ENCODE peak calls at places on chromosomes 11 and 22, in seven cellular contexts. C is A549, D is endothelial cell of umbilical vein, R is erythroblast, Q is heart left ventricle, N is lower leg skin, S is gastrocnemius medialis. G is an unnamed sample.

GRCh38 chr22:30649430-30650007 is 13.9 kb downstream of the SLC35E4 start:
- DNase-seq in S (peak), C (no peak), Q (peak), R (peak), N (peak), D (peak), G (no peak)

GRCh38 chr11:103317118-103317517 is 207.9 kb downstream of the DYNC2H1 start:
- DNase-seq in R (no peak), S (no peak), C (no peak), Q (no peak), D (peak), N (no peak), G (no peak)

GRCh38 chr22:36753916-36754315 is 22.0 kb downstream of the IFT27 start:
- DNase-seq in C (no peak), S (no peak), N (no peak), D (no peak), R (no peak), Q (no peak), G (no peak)

GRCh38 chr11:81098471-81098870 is 1635.2 kb downstream of the FAM181B start:
- DNase-seq in Q (no peak), D (no peak), S (no peak), C (no peak), N (no peak), R (no peak), G (no peak)

GRCh38 chr11:29782447-29782846 is 234.4 kb downstream of the KCNA4 start:
- DNase-seq in S (no peak), D (no peak), C (no peak), R (no peak), N (no peak), Q (no peak), G (no peak)

GRCh38 chr11:8067929-8068575 is 13.0 kb upstream of the TUB start:
- DNase-seq in Q (no peak), N (no peak), C (no peak), D (no peak), R (no peak), S (no peak), G (no peak)

GRCh38 chr22:42985541-42985925 is 29.4 kb downstream of the PACSIN2 start:
- DNase-seq in N (no peak), Q (no peak), C (no peak), R (no peak), D (no peak), S (no peak), G (no peak)

GRCh38 chr11:84089072-84090057 is 803.2 kb upstream of the CCDC90B start:
- DNase-seq in D (no peak), R (no peak), S (no peak), Q (no peak), C (no peak), N (no peak), G (no peak)

GRCh38 chr22:17774928-17775675 is 833 bp upstream of the BID start:
- DNase-seq in S (no peak), N (no peak), Q (no peak), C (no peak), R (no peak), D (no peak), G (no peak)

GRCh38 chr11:75627879-75628668 is 40.8 kb downstream of the MAP6 start:
- DNase-seq in N (no peak), Q (no peak), D (no peak), S (no peak), R (no peak), C (no peak), G (no peak)

GRCh38 chr11:2834893-2835767 is 50.4 kb downstream of the CDKN1C start:
- DNase-seq in N (no peak), Q (no peak), D (no peak), S (no peak), R (no peak), C (no peak), G (no peak)

GRCh38 chr11:32448232-32448631 is 12.9 kb upstream of the WT1 start:
- DNase-seq in S (no peak), D (no peak), N (no peak), R (peak), C (peak), Q (no peak), G (peak)

GRCh38 chr22:49671331-49672012 is 156.2 kb downstream of the BRD1 start:
- DNase-seq in C (no peak), N (no peak), R (no peak), S (no peak), Q (no peak), D (no peak), G (no peak)

GRCh38 chr11:26088391-26088790 is 243.5 kb upstream of the ANO3 start:
- DNase-seq in D (peak), C (no peak), Q (no peak), S (no peak), R (no peak), N (no peak), G (no peak)

GRCh38 chr11:12050470-12050891 is 42.1 kb upstream of the DKK3 start:
- DNase-seq in R (no peak), N (no peak), S (peak), D (no peak), C (no peak), Q (no peak), G (no peak)

GRCh38 chr11:112173152-112173551 is 2.2 kb upstream of the BCO2 start:
- DNase-seq in N (no peak), R (no peak), S (peak), D (no peak), C (no peak), Q (no peak), G (no peak)

GRCh38 chr22:50201191-50202129 is 649 bp downstream of the SELENOO start:
- DNase-seq in D (no peak), Q (no peak), C (no peak), R (peak), N (no peak), S (no peak), G (no peak)

GRCh38 chr11:108500169-108500568 is 2.0 kb upstream of the POGLUT3 start:
- DNase-seq in D (no peak), Q (no peak), N (no peak), S (no peak), R (no peak), C (no peak), G (no peak)

GRCh38 chr11:108497317-108498045 is 703 bp downstream of the POGLUT3 start:
- DNase-seq in Q (peak), D (peak), S (peak), C (peak), N (peak), R (peak), G (peak)

GRCh38 chr11:108498816-108499408 is 728 bp upstream of the POGLUT3 start:
- DNase-seq in D (no peak), C (no peak), Q (no peak), S (peak), N (no peak), R (no peak), G (no peak)

GRCh38 chr11:108496643-108497256 is 1.4 kb downstream of the POGLUT3 start:
- DNase-seq in S (no peak), C (no peak), D (no peak), Q (no peak), R (peak), N (no peak), G (no peak)

GRCh38 chr11:108498046-108498815 is at the start of gene POGLUT3:
- DNase-seq in R (peak), S (peak), Q (peak), D (peak), C (peak), N (peak), G (no peak)
- TF ChIP-seq POLR2A in R (no peak), S (no peak), Q (no peak), D (peak), C (peak), N (no peak), G (peak)

GRCh38 chr11:818396-819128 is at the start of gene PNPLA2:
- DNase-seq in N (no peak), C (peak), Q (no peak), D (no peak), S (peak), R (no peak), G (no peak)
- TF ChIP-seq POLR2A in N (no peak), C (no peak), Q (no peak), D (no peak), S (no peak), R (no peak), G (no peak)

GRCh38 chr11:70377645-70378044 is 20.7 kb upstream of the CTTN start:
- DNase-seq in D (no peak), S (no peak), C (no peak), Q (no peak), R (no peak), N (no peak), G (no peak)

GRCh38 chr11:70381872-70382842 is 16.2 kb upstream of the CTTN start:
- DNase-seq in D (no peak), S (no peak), R (no peak), C (peak), N (no peak), Q (no peak), G (no peak)

GRCh38 chr11:70381350-70381749 is 17.0 kb upstream of the CTTN start:
- DNase-seq in Q (no peak), D (no peak), R (no peak), N (no peak), S (no peak), C (no peak), G (no peak)

GRCh38 chr11:70376621-70377020 is 21.7 kb upstream of the CTTN start:
- DNase-seq in S (no peak), C (no peak), Q (no peak), R (no peak), D (no peak), N (no peak), G (no peak)

DNA sequence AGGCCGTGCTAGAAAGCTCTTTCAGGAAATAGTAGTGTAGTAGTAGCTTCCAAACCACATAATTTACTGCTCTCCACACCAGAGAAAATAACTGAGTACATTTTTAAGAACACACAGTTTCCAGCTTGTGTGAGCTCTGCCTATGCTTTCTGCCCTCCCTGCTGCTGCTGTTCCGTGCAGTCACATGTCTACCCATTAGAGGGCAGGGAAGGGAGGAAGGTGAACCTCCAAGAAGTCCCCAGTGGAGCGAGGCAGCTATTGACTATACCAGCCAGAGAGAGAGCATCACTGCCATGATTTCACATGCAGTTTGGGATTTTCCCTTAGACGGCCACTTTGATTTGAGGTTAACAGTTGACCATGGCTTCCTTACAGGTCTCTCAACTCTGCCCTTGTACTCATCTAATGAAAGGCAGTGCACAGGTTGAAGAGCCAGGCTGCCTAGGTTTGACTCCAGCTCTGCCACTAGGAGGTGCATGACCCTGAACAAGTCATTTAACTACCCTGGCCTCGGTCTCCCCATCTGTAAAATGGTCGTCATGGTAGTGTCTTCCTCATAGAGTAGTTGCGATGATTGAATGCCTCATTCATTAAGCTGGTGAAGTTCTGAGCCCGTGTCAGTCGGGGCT is 19.7 kb upstream of the CTTN start:
- DNase-seq in C (peak), D (no peak), Q (no peak), R (no peak), S (no peak), N (no peak), G (no peak)
- TF ChIP-seq POLR2A in C (no peak), D (no peak), Q (no peak), R (no peak), S (no peak), N (no peak), G (no peak)

GRCh38 chr22:44345872-44346271 is 33.1 kb upstream of the SHISAL1 start:
- DNase-seq in Q (no peak), R (no peak), D (no peak), C (no peak), S (no peak), N (no peak), G (no peak)
- TF ChIP-seq POLR2A in Q (no peak), R (no peak), D (no peak), C (no peak), S (no peak), N (no peak), G (no peak)

GRCh38 chr22:23137468-23137867 is 4.3 kb downstream of the RSPH14 start:
- DNase-seq in Q (no peak), C (no peak), S (no peak), D (no peak), R (no peak), N (no peak), G (no peak)

GRCh38 chr22:23138584-23139469 is 3.0 kb downstream of the RSPH14 start:
- DNase-seq in N (no peak), D (no peak), S (no peak), C (no peak), R (no peak), Q (no peak), G (no peak)

GRCh38 chr22:23140385-23140784 is 1.4 kb downstream of the RSPH14 start:
- DNase-seq in Q (no peak), N (no peak), D (no peak), C (no peak), R (no peak), S (no peak), G (no peak)

GRCh38 chr22:23133922-23134321 is 7.9 kb downstream of the RSPH14 start:
- DNase-seq in N (no peak), R (no peak), S (no peak), C (no peak), Q (no peak), D (no peak), G (no peak)

GRCh38 chr22:23137905-23138520 is 3.8 kb downstream of the RSPH14 start:
- DNase-seq in N (no peak), Q (no peak), C (no peak), S (no peak), D (no peak), R (no peak), G (peak)
- TF ChIP-seq POLR2A in N (no peak), Q (no peak), C (no peak), S (no peak), D (no peak), R (no peak), G (no peak)

DNA sequence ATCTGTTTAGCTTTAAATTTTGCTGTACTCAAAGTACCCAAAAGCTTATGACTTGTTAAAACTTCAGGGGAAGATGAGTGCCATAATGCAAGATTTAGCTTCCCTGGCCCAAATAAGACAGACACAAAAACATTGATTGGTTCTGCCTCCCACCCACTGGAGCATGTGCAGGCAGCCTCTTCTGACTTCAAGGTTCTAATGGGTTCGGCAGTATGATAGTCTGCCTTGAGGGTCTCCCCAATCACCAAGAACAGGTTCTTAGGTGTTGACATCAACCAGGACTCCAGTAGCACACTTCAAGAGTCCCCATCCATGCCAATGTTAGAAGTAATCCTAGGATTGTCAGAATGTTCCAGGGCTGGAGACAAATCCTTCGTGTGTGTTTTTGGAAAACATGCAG is 12.5 kb downstream of the EIF4G2 start:
- DNase-seq in C (no peak), S (no peak), Q (no peak), R (no peak), N (no peak), D (no peak), G (no peak)
- TF ChIP-seq POLR2A in C (no peak), S (no peak), Q (no peak), R (no peak), N (no peak), D (no peak), G (peak)

DNA sequence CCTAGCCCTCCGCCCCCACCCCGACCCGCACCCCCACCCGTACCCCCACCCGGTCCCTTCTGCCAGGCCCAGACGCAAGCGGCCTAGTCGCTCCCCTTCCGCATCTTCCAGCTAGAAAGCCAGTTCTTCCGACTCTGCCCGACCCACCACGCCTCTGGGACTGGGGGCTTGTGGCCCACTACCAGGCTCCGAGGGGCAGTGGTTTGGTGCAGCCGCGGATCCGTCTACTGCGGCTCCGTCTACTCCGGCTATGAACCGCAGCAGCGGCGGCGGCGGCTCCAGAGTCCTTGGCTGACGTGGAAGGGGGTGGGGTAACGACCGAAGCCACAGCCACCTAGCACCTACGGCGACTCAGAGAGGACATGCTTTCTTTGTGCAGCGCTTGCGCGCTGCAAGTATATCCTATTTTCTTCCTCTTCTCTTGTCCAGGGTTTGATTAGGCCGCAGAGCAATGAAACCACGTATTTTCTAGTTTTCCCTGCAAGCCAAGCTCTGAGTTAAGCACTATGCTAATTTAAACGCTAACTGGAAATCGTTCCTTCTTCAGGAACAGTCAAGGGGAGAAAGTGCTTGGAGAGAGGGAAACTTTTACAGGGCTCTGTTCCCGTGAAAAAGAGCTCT is at the start of gene COPB1:
- DNase-seq in Q (peak), N (peak), S (peak), C (peak), R (peak), D (peak), G (peak)
- TF ChIP-seq POLR2A in Q (no peak), N (no peak), S (peak), C (peak), R (peak), D (peak), G (peak)

G was measured in GM12878.